ENCODE peak calls at places on chromosome 1, in five cellular contexts. L is stimulated activated CD4-positive, alpha-beta T cell treated with anti-CD3 and anti-CD28 coated beads, Interleukin-4, amount 100 ng/mL, for 48 hours; Z is substantia nigra; U is NT2/D1; H is H4. E is an unnamed sample.
A peak's percentile ranks its signal among the peaks of the same experiment; 100 is the strongest.

GRCh38 chr1:109197163-109198042 is 16.3 kb upstream of the SARS1 start:
- DNase-seq in U (no peak), H (peak; percentile 73), L (peak; percentile 34), Z (no peak), E (peak; percentile 96)

GRCh38 chr1:26234644-26235384 is 814 bp downstream of the CEP85 start:
- DNase-seq in Z (peak; percentile 2), L (no peak), U (no peak), H (no peak), E (peak; percentile 34)

GRCh38 chr1:8374812-8375211 is 56.9 kb downstream of the SLC45A1 start:
- DNase-seq in U (no peak), L (no peak), Z (no peak), H (peak; percentile 42), E (peak; percentile 67)

GRCh38 chr1:70805641-70806040 is 242.0 kb downstream of the PTGER3 start:
- DNase-seq in H (no peak), L (no peak), Z (no peak), U (no peak), E (no peak)

GRCh38 chr1:115040501-115040900 is 10.9 kb downstream of the TSHB start:
- DNase-seq in H (no peak), Z (no peak), L (no peak), U (no peak), E (no peak)

GRCh38 chr1:61898658-61899057 is 156.4 kb downstream of the PATJ start:
- DNase-seq in U (no peak), Z (no peak), L (no peak), H (no peak), E (no peak)

GRCh38 chr1:60890664-60891063 is 191.7 kb upstream of the NFIA start:
- DNase-seq in U (no peak), H (no peak), Z (no peak), L (no peak), E (no peak)

GRCh38 chr1:11052839-11053757 is 6.1 kb upstream of the MASP2 start:
- DNase-seq in H (no peak), Z (no peak), L (no peak), U (no peak), E (no peak)

GRCh38 chr1:11158720-11159321 is 30.3 kb upstream of the ANGPTL7 start:
- DNase-seq in H (no peak), Z (no peak), L (no peak), U (no peak), E (no peak)

E was measured in adrenal gland.